ENCODE peak calls at places on chromosomes 3 and 15, in eight cellular contexts. S is A549, B is cardiac muscle cell, X is aorta, O is hippocampal formation, Y is HS-27A, M is epithelial cell of prostate, U is AG09309. Z is an unnamed sample.

GRCh38 chr3:109316162-109316730 is at the start of gene DPPA2:
- DNase-seq in O (no peak), S (no peak), B (no peak), Y (no peak), X (no peak), U (no peak), M (no peak), Z (no peak)

GRCh38 chr15:22941179-22941578 is 39.0 kb downstream of the CYFIP1 start:
- DNase-seq in S (no peak), M (no peak), U (no peak), X (no peak), B (no peak), O (no peak), Y (no peak), Z (no peak)

GRCh38 chr15:66253643-66254363 is at the start of gene MEGF11:
- DNase-seq in S (peak), X (peak), B (peak), O (peak), U (no peak), Y (no peak), M (no peak), Z (no peak)

GRCh38 chr15:76448755-76449154 is 112.2 kb downstream of the ISL2 start:
- DNase-seq in S (no peak), Y (no peak), O (no peak), U (no peak), X (no peak), B (peak), M (no peak), Z (no peak)

GRCh38 chr3:46714728-46715506 is 2.8 kb downstream of the PRSS50 start:
- DNase-seq in X (peak), U (no peak), S (no peak), B (no peak), Y (no peak), M (no peak), O (no peak), Z (no peak)

GRCh38 chr3:156416846-156417581 is 137.9 kb downstream of the SSR3 start:
- DNase-seq in U (no peak), X (no peak), S (no peak), B (no peak), O (no peak), Y (no peak), M (no peak), Z (peak)

GRCh38 chr3:45838466-45838865 is 3.5 kb downstream of the LZTFL1 start:
- DNase-seq in M (no peak), O (no peak), S (no peak), U (no peak), X (no peak), B (no peak), Y (no peak), Z (no peak)

GRCh38 chr15:34772312-34772711 is 17.5 kb upstream of the GJD2 start:
- DNase-seq in B (no peak), U (no peak), O (no peak), S (no peak), X (no peak), M (no peak), Y (no peak), Z (no peak)

GRCh38 chr15:64146885-64147681 is 4.4 kb upstream of the SNX22 start:
- DNase-seq in M (no peak), O (no peak), S (no peak), X (no peak), U (no peak), B (peak), Y (no peak), Z (no peak)

GRCh38 chr3:140950154-140950553 is 8.5 kb downstream of the SLC25A36 start:
- DNase-seq in B (no peak), Y (no peak), M (no peak), U (no peak), S (no peak), O (no peak), X (no peak), Z (no peak)

GRCh38 chr15:47620960-47621681 is 96.2 kb upstream of the SEMA6D start:
- DNase-seq in B (no peak), O (peak), X (no peak), S (no peak), M (peak), U (no peak), Y (no peak), Z (no peak)

GRCh38 chr3:26704736-26705135 is 82.2 kb downstream of the LRRC3B start:
- DNase-seq in O (no peak), S (no peak), Y (no peak), U (no peak), X (no peak), M (no peak), B (no peak), Z (no peak)

GRCh38 chr3:95615592-95616310 is 1198.6 kb upstream of the EPHA6 start:
- DNase-seq in M (no peak), B (no peak), X (no peak), Y (peak), U (no peak), S (no peak), O (no peak), Z (no peak)

GRCh38 chr3:61683409-61684261 is 122.3 kb downstream of the PTPRG start:
- DNase-seq in S (no peak), M (no peak), O (no peak), U (no peak), B (no peak), X (no peak), Y (no peak), Z (no peak)

GRCh38 chr15:67067930-67068542 is 2.6 kb downstream of the SMAD3 start:
- DNase-seq in O (no peak), X (no peak), Y (no peak), B (peak), M (no peak), S (no peak), U (no peak), Z (no peak)

GRCh38 chr3:31531465-31531991 is 1.2 kb upstream of the STT3B start:
- DNase-seq in O (no peak), S (no peak), U (no peak), B (no peak), X (no peak), M (no peak), Y (no peak), Z (no peak)

GRCh38 chr15:53416219-53416940 is 343.1 kb downstream of the WDR72 start:
- DNase-seq in B (no peak), O (no peak), M (no peak), Y (no peak), U (no peak), X (no peak), S (no peak), Z (no peak)

GRCh38 chr3:35664460-35664919 is 25.2 kb downstream of the ARPP21 start:
- DNase-seq in Y (no peak), U (no peak), B (peak), S (no peak), X (peak), M (no peak), O (peak), Z (peak)

GRCh38 chr3:59566481-59566975 is 516.7 kb upstream of the CFAP20DC start:
- DNase-seq in O (no peak), Y (no peak), X (no peak), B (no peak), S (no peak), U (no peak), M (peak), Z (no peak)

GRCh38 chr3:127370906-127371305 is 83.1 kb upstream of the PRR20G start:
- DNase-seq in B (no peak), S (no peak), Y (no peak), X (no peak), O (no peak), U (no peak), M (no peak), Z (no peak)

GRCh38 chr15:64749167-64749566 is 26.2 kb downstream of the RBPMS2 start:
- DNase-seq in X (no peak), S (no peak), M (no peak), Y (no peak), O (no peak), B (peak), U (peak), Z (no peak)

GRCh38 chr15:50116477-50116876 is 2.6 kb downstream of the ATP8B4 start:
- DNase-seq in X (no peak), O (no peak), U (no peak), S (peak), M (no peak), Y (peak), B (peak), Z (no peak)

GRCh38 chr15:90552929-90553211 is 23.1 kb downstream of the CRTC3 start:
- DNase-seq in S (no peak), B (no peak), X (no peak), Y (no peak), O (peak), U (no peak), M (no peak), Z (no peak)

GRCh38 chr15:47196057-47196456 is 521.2 kb upstream of the SEMA6D start:
- DNase-seq in U (peak), B (peak), M (peak), O (peak), X (peak), S (peak), Y (peak), Z (peak)

GRCh38 chr3:94593531-94594150 is 530.8 kb downstream of the NSUN3 start:
- DNase-seq in U (no peak), Y (no peak), S (no peak), X (no peak), B (no peak), M (no peak), O (no peak), Z (no peak)

GRCh38 chr3:148727242-148727641 is 29.5 kb downstream of the AGTR1 start:
- DNase-seq in Y (peak), M (no peak), X (no peak), B (peak), O (peak), U (no peak), S (peak), Z (peak)

GRCh38 chr15:36860792-36861191 is 239.6 kb downstream of the MEIS2 start:
- DNase-seq in M (no peak), Y (no peak), X (no peak), O (no peak), B (no peak), U (no peak), S (no peak), Z (no peak)

GRCh38 chr3:11136871-11137626 is 17.2 kb upstream of the HRH1 start:
- DNase-seq in O (no peak), Y (peak), S (peak), X (peak), U (peak), M (peak), B (peak), Z (peak)

GRCh38 chr3:197372076-197372661 is 73.8 kb upstream of the DLG1 start:
- DNase-seq in O (no peak), Y (peak), U (peak), X (no peak), M (peak), S (no peak), B (peak), Z (no peak)

GRCh38 chr3:9779721-9780450 is 10.1 kb upstream of the CAMK1 start:
- DNase-seq in B (no peak), U (no peak), S (no peak), Y (no peak), O (peak), X (peak), M (no peak), Z (no peak)

GRCh38 chr3:160568989-160569388 is 3.6 kb upstream of the KPNA4 start:
- DNase-seq in S (no peak), Y (no peak), X (no peak), O (no peak), M (no peak), B (no peak), U (no peak), Z (no peak)

GRCh38 chr15:71691322-71691699 is 119.0 kb upstream of the NR2E3 start:
- DNase-seq in Y (no peak), M (no peak), O (no peak), S (no peak), X (no peak), U (no peak), B (no peak), Z (no peak)

GRCh38 chr15:68380456-68380855 is 51.5 kb downstream of the ITGA11 start:
- DNase-seq in B (no peak), M (no peak), U (no peak), Y (no peak), X (no peak), S (no peak), O (no peak), Z (no peak)